ENCODE peak calls at places on chromosomes 5 and 9, in seven cellular contexts. D is AG10803, I is A549, K is brain microvascular endothelial cell, H is IMR-90, O is left ventricle myocardium inferior, J is tibial artery. G is an unnamed sample.

GRCh38 chr5:148768801-148769415 is 57.5 kb upstream of the ADRB2 start:
- DNase-seq in J (no peak), H (no peak), K (no peak), O (no peak), I (no peak), D (no peak), G (no peak)

GRCh38 chr5:98296426-98296825 is 477.0 kb upstream of the RGMB start:
- DNase-seq in O (no peak), H (peak), D (peak), I (no peak), J (no peak), K (peak), G (no peak)

GRCh38 chr5:36502608-36503007 is 103.8 kb upstream of the SLC1A3 start:
- DNase-seq in I (no peak), H (peak), J (no peak), O (no peak), D (peak), K (peak), G (no peak)

GRCh38 chr9:112731971-112732370 is 14.1 kb upstream of the INIP start:
- DNase-seq in I (peak), K (no peak), J (no peak), H (no peak), O (no peak), D (no peak), G (no peak)

GRCh38 chr5:55530669-55531068 is 4.1 kb downstream of the PLPP1 start:
- DNase-seq in K (no peak), D (no peak), O (peak), H (no peak), I (no peak), J (no peak), G (no peak)

GRCh38 chr5:7907612-7908011 is 38.7 kb downstream of the MTRR start:
- DNase-seq in I (no peak), O (no peak), H (no peak), J (no peak), D (no peak), K (no peak), G (no peak)

GRCh38 chr5:135435467-135436330 is 11.4 kb downstream of the DCANP1 start:
- DNase-seq in K (no peak), J (no peak), I (no peak), D (no peak), H (no peak), O (no peak), G (no peak)

GRCh38 chr9:36731068-36731467 is 158.4 kb downstream of the MELK start:
- DNase-seq in O (no peak), D (no peak), K (no peak), H (no peak), I (no peak), J (no peak), G (no peak)

GRCh38 chr9:2634818-2635217 is 13.2 kb downstream of the VLDLR start:
- DNase-seq in J (no peak), D (no peak), K (no peak), H (no peak), O (no peak), I (no peak), G (no peak)

GRCh38 chr5:31362931-31363568 is 168.8 kb downstream of the DROSHA start:
- DNase-seq in H (peak), O (no peak), I (no peak), K (peak), J (no peak), D (peak), G (no peak)

GRCh38 chr5:179184521-179185050 is 124.4 kb downstream of the ZNF354C start:
- DNase-seq in K (no peak), I (no peak), D (no peak), J (no peak), O (no peak), H (no peak), G (no peak)

GRCh38 chr9:134187110-134187531 is 22.8 kb upstream of the RNU6ATAC start:
- DNase-seq in H (no peak), K (no peak), O (no peak), J (peak), D (no peak), I (peak), G (peak)

GRCh38 chr9:92299116-92299515 is 5.6 kb upstream of the IARS1 start:
- DNase-seq in D (no peak), J (no peak), O (no peak), H (no peak), K (no peak), I (no peak), G (no peak)

GRCh38 chr5:78377056-78377717 is 16.8 kb downstream of the SCAMP1 start:
- DNase-seq in O (no peak), D (peak), K (no peak), I (no peak), J (peak), H (peak), G (no peak)

GRCh38 chr5:148750614-148751013 is 75.8 kb upstream of the ADRB2 start:
- DNase-seq in O (no peak), I (no peak), J (no peak), D (no peak), H (no peak), K (no peak), G (no peak)

GRCh38 chr5:116521173-116521872 is 53.3 kb downstream of the SEMA6A start:
- DNase-seq in K (no peak), I (no peak), O (peak), H (no peak), J (no peak), D (no peak), G (no peak)

GRCh38 chr5:151686673-151687378 is at the start of gene SPARC:
- DNase-seq in I (no peak), J (peak), H (peak), O (peak), K (peak), D (peak), G (no peak)

GRCh38 chr5:155699385-155699784 is 627.6 kb upstream of the SGCD start:
- DNase-seq in H (no peak), J (no peak), K (no peak), O (no peak), I (no peak), D (no peak), G (no peak)

GRCh38 chr5:134026521-134027202 is 21.9 kb upstream of the VDAC1 start:
- DNase-seq in J (peak), I (peak), K (peak), O (no peak), D (peak), H (peak), G (no peak)

GRCh38 chr5:174532453-174533126 is 191.8 kb upstream of the MSX2 start:
- DNase-seq in K (peak), J (peak), I (peak), O (peak), D (peak), H (peak), G (peak)

GRCh38 chr9:4137755-4138154 is 162.1 kb downstream of the GLIS3 start:
- DNase-seq in O (no peak), I (peak), K (peak), H (peak), J (no peak), D (peak), G (no peak)

GRCh38 chr5:72661405-72661804 is 154.2 kb upstream of the ZNF366 start:
- DNase-seq in K (no peak), J (no peak), D (no peak), H (peak), O (no peak), I (peak), G (no peak)

GRCh38 chr5:98128846-98129245 is 644.6 kb upstream of the RGMB start:
- DNase-seq in H (no peak), I (no peak), O (no peak), J (no peak), D (no peak), K (no peak), G (no peak)

GRCh38 chr9:16329699-16330113 is 540.8 kb downstream of the BNC2 start:
- DNase-seq in I (no peak), D (peak), K (peak), H (peak), O (peak), J (no peak), G (no peak)

GRCh38 chr5:167783145-167783817 is 508.2 kb upstream of the WWC1 start:
- DNase-seq in I (no peak), O (no peak), D (no peak), J (no peak), K (no peak), H (no peak), G (no peak)

GRCh38 chr5:51389326-51389581 is 6.0 kb downstream of the ISL1 start:
- DNase-seq in I (no peak), H (no peak), D (no peak), J (no peak), O (no peak), K (no peak), G (no peak)

GRCh38 chr5:149938272-149938671 is 6.3 kb downstream of the PDE6A start:
- DNase-seq in H (peak), I (peak), J (no peak), O (peak), K (peak), D (peak), G (peak)

GRCh38 chr9:105690742-105691141 is 3.6 kb upstream of the TMEM38B start:
- DNase-seq in K (peak), D (peak), J (no peak), I (peak), H (peak), O (no peak), G (no peak)

GRCh38 chr5:94691270-94691669 is 72.8 kb downstream of the SLF1 start:
- DNase-seq in D (no peak), O (no peak), I (no peak), J (no peak), K (no peak), H (no peak), G (no peak)

GRCh38 chr9:20835364-20836286 is 151.6 kb downstream of the FOCAD start:
- DNase-seq in O (no peak), I (peak), K (peak), D (peak), H (peak), J (no peak), G (no peak)

GRCh38 chr9:14346301-14346721 is 32.4 kb upstream of the NFIB start:
- DNase-seq in K (no peak), I (no peak), J (peak), D (no peak), O (peak), H (no peak), G (no peak)

DNA sequence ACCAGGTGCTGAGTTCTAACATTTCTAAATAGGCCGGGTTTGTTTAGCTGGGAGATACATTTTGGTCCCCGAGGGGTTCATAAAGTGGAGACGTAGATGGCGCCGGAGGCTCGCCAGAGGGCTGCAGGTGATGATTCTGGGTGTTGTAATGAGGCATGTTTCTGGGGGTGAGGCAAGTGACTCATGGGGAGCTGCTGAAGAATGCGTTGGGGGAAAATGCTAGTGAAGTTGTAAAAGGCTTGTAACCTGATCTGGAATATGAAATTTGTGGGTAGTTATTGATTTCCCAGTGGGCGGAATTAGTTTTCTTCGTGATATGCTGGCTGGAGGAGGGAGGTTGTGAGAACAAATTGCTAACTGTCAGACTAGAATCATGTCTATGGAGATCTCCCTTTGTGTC is 158.2 kb downstream of the DOCK2 start:
- DNase-seq in K (no peak), H (no peak), I (no peak), J (no peak), O (no peak), D (no peak), G (no peak)
- TF ChIP-seq CTCF in K (no peak), H (no peak), I (no peak), J (no peak), O (no peak), D (no peak), G (no peak)

DNA sequence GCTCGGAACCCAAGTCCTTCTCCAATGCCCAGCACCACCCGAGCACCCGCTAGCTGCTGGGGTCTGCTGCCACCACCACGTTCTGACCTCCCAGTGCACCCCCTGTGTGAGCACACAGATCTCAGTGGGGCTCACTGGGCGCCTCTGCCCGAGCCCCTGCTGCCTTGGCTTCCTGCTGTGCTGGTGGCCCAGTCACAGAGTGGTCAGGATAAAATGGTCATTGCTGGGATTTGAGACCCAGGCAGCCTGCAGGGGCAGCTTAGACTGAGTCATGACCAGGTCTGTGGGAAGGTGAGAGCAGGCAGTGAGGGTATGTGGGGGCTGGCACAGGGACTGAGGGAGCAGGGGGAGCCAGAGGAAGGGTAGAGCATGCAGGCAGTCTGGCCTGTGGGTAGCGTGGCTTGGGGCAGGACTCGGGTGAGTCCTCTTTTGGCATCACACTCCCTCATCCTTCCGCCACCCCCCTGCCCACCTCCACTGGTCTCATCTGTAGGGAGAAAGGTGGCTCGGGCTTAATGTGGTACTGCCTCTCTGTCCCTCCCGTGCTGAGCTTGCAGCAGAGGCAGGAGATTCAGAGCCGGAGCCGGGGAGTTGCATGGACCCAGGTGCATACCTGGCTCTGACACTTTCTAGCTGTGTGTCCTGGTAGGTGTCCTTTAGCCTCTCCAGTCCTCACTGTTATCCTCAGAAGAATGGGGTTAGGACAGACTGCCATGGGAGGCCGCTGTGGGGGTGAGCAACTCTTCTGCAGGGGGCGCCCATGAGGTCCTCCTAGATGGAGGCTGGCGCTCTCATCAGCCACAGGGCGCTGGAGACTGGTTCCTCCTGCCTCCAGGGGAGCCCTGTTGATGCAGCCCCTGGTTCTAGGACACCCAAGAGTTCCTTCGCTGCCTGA is 32.1 kb downstream of the USP20 start:
- DNase-seq in I (no peak), K (no peak), D (no peak), J (no peak), O (no peak), H (no peak), G (no peak)
- TF ChIP-seq CTCF in I (no peak), K (peak), D (no peak), J (no peak), O (no peak), H (no peak), G (no peak)

GRCh38 chr5:172617817-172618216 is 23.2 kb upstream of the NEURL1B start:
- DNase-seq in O (no peak), K (no peak), H (no peak), I (no peak), D (no peak), J (peak), G (no peak)
- TF ChIP-seq CTCF in O (no peak), K (no peak), H (no peak), I (no peak), D (no peak), J (no peak), G (no peak)

GRCh38 chr9:121055642-121056143 is 5.6 kb upstream of the C5 start:
- DNase-seq in D (no peak), J (no peak), I (peak), K (no peak), H (peak), O (no peak), G (no peak)
- TF ChIP-seq CTCF in D (peak), J (no peak), I (peak), K (peak), H (peak), O (no peak), G (peak)

GRCh38 chr9:137198748-137199276 is 1.7 kb downstream of the TPRN start:
- DNase-seq in K (no peak), H (no peak), O (no peak), I (no peak), J (no peak), D (no peak), G (no peak)
- TF ChIP-seq CTCF in K (no peak), H (no peak), O (no peak), I (no peak), J (no peak), D (no peak), G (no peak)